ENCODE peak calls at places on chromosomes 3 and 15, in five cellular contexts. G, W, J, U and H are unnamed samples.

GRCh38 chr3:25573386-25574171 is 91.1 kb downstream of the TOP2B start:
- DNase-seq in W (no peak), G (no peak), U (no peak), J (no peak), H (peak)

GRCh38 chr3:128794067-128794768 is 68.2 kb downstream of the RAB7A start:
- DNase-seq in U (no peak), J (peak), G (no peak), W (no peak), H (peak)

GRCh38 chr15:85625856-85626255 is 168.9 kb downstream of the KLHL25 start:
- DNase-seq in U (no peak), J (no peak), G (no peak), W (no peak), H (peak)

GRCh38 chr15:60720084-60720483 is 241.1 kb upstream of the ICE2 start:
- DNase-seq in G (no peak), J (no peak), U (no peak), W (no peak), H (no peak)

GRCh38 chr3:64971584-64971983 is 283.8 kb upstream of the ADAMTS9 start:
- DNase-seq in U (no peak), J (no peak), W (no peak), G (no peak), H (no peak)

GRCh38 chr3:108012304-108012703 is 78.5 kb downstream of the CD47 start:
- DNase-seq in J (no peak), U (no peak), W (no peak), G (no peak), H (no peak)

GRCh38 chr3:175410251-175410650 is 551.1 kb downstream of the NAALADL2 start:
- DNase-seq in J (peak), W (no peak), G (no peak), U (no peak), H (peak)

GRCh38 chr15:84588053-84588874 is 12.5 kb upstream of the ZSCAN2 start:
- DNase-seq in G (peak), U (peak), W (peak), J (no peak), H (peak)

GRCh38 chr3:125313060-125313635 is 62.0 kb downstream of the ZNF148 start:
- DNase-seq in W (no peak), U (no peak), J (no peak), G (no peak), H (peak)

GRCh38 chr3:20043398-20043797 is 3.2 kb downstream of the KAT2B start:
- DNase-seq in U (peak), G (peak), J (no peak), W (peak), H (no peak)

DNA sequence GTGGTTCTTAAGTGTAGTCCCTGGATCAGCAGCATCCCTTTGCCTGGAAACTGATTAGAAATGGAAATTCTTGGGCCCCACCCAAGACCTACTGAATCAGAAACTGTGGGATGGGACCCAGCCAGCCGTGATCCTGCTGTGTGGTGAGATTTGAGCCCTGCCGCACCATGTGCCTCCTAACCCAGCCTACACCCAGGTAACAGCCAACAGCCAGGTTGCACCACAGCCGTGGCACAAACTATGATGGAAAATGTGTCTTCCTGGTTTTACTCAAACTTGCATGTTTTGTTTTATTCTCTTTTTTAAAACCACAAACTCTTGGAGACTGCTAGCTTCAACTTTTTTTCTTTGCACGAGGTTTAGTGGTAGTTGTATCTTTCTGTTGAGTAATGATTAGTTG is 2.6 kb downstream of the LIMD1 start:
- DNase-seq in J (no peak), G (no peak), W (peak), U (peak), H (peak)
- H3K4me3 ChIP-seq in J (peak), G (peak), W (peak), U (peak), H (peak)

GRCh38 chr3:141279074-141279945 is 47.7 kb downstream of the PXYLP1 start:
- DNase-seq in U (peak), J (no peak), W (no peak), G (no peak), H (peak)
- TF ChIP-seq CTCF in U (peak), J (peak), W (peak), G (peak), H (peak)

DNA sequence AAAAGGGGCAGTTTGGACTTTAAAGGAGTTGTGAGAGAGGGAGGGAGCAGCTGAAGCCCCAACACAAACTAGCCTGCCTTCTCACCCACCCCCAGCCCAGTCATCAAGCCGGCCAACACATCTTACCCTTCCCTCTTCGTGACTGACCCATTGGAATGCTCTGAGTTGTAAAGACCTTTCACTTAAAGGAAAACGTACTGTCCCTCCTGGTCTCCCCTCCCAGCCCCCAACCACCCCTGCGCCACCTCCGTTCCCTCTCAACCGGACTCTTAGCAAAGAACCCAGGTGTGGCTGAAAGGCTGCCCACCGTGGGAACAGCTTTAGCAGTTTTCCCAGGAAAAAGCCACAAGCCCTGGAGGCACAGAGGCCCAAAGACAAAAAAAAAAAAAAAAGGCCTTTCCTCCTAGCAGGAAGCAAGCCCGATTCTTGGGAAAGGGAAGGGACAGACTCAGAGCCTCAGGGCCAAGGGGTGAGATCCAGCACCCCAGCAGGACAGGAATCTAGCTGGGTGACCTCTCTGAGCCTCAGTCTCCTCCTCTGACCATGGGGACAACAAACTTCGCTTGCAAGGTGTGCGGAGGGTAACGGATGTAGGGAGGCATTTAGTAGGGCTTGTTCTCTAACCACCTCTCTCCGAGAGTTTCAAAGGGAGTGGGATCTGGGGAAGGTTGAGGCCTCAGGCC is 2.4 kb downstream of the CYP11A1 start:
- DNase-seq in U (no peak), J (no peak), W (no peak), G (no peak), H (no peak)
- H3K4me3 ChIP-seq in U (no peak), J (peak), W (peak), G (peak), H (peak)

GRCh38 chr3:112247900-112248299 is 46.1 kb downstream of the SLC9C1 start:
- DNase-seq in G (no peak), W (no peak), U (no peak), J (no peak), H (no peak)
- TF ChIP-seq CTCF in G (no peak), W (no peak), U (no peak), J (no peak), H (no peak)

DNA sequence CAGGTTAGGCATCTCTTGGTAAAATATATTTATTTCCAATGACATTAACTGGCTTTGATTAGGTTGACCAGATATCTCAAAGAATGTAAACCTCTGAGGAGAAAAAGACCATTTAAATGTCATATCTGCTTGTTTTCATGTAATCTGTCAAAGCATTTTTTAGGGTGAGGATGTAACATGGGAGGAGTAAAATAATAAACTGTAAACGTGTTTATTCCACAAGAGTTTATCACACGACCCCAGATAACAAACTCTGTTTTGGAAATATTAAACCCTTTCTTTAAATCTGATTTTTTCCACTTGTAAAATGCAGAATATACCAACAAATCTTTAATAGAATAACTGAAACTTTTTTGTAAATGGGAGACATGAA is 1.6 kb downstream of the TM4SF1 start:
- DNase-seq in U (no peak), G (no peak), W (no peak), J (no peak), H (no peak)
- H3K4me3 ChIP-seq in U (no peak), G (peak), W (peak), J (no peak), H (peak)